ENCODE peak calls at places on chromosomes 12 and 14, in seven cellular contexts. One of them, this sample, is unnamed.

GRCh38 chr12:47823422-47824086 is 3.9 kb upstream of the HDAC7 start:
- DNase-seq in upper lobe of right lung: no peak
- DNase-seq in B cell: no peak
- DNase-seq in mucosa of descending colon: no peak
- DNase-seq in testis: no peak
- DNase-seq in fibroblast of pulmonary artery: peak; percentile 51
- DNase-seq in WTC11: no peak
- DNase-seq in this sample: no peak

GRCh38 chr12:109389146-109389545 is 41.4 kb downstream of the MYO1H start:
- DNase-seq in WTC11: no peak
- DNase-seq in fibroblast of pulmonary artery: no peak
- DNase-seq in mucosa of descending colon: no peak
- DNase-seq in B cell: no peak
- DNase-seq in testis: peak; percentile 78
- DNase-seq in upper lobe of right lung: no peak
- DNase-seq in this sample: no peak

GRCh38 chr14:71166434-71166833 is 259.2 kb downstream of the PCNX1 start:
- DNase-seq in testis: peak; percentile 72
- DNase-seq in mucosa of descending colon: no peak
- DNase-seq in fibroblast of pulmonary artery: peak; percentile 93
- DNase-seq in B cell: no peak
- DNase-seq in WTC11: peak; percentile 39
- DNase-seq in upper lobe of right lung: no peak
- DNase-seq in this sample: no peak

GRCh38 chr14:68404652-68405183 is 388.1 kb downstream of the ZFP36L1 start:
- DNase-seq in B cell: no peak
- DNase-seq in WTC11: no peak
- DNase-seq in mucosa of descending colon: no peak
- DNase-seq in fibroblast of pulmonary artery: no peak
- DNase-seq in upper lobe of right lung: no peak
- DNase-seq in testis: no peak
- DNase-seq in this sample: no peak

GRCh38 chr14:79415726-79416125 is 795.6 kb downstream of the DIO2 start:
- DNase-seq in B cell: no peak
- DNase-seq in mucosa of descending colon: no peak
- DNase-seq in WTC11: no peak
- DNase-seq in upper lobe of right lung: no peak
- DNase-seq in testis: no peak
- DNase-seq in fibroblast of pulmonary artery: no peak
- DNase-seq in this sample: no peak

GRCh38 chr12:28998662-28999120 is 150.4 kb upstream of the FAR2 start:
- DNase-seq in upper lobe of right lung: no peak
- DNase-seq in mucosa of descending colon: no peak
- DNase-seq in WTC11: no peak
- DNase-seq in B cell: no peak
- DNase-seq in fibroblast of pulmonary artery: peak; percentile 61
- DNase-seq in testis: peak; percentile 27
- DNase-seq in this sample: no peak

GRCh38 chr12:46253544-46254162 is 15.2 kb downstream of the SLC38A1 start:
- DNase-seq in mucosa of descending colon: no peak
- DNase-seq in testis: no peak
- DNase-seq in WTC11: no peak
- DNase-seq in upper lobe of right lung: no peak
- DNase-seq in B cell: no peak
- DNase-seq in fibroblast of pulmonary artery: no peak
- DNase-seq in this sample: no peak

GRCh38 chr12:34210183-34210582 is 187.9 kb downstream of the ALG10 start:
- DNase-seq in testis: no peak
- DNase-seq in mucosa of descending colon: no peak
- DNase-seq in B cell: no peak
- DNase-seq in upper lobe of right lung: no peak
- DNase-seq in WTC11: no peak
- DNase-seq in fibroblast of pulmonary artery: no peak
- DNase-seq in this sample: no peak

GRCh38 chr14:101118746-101119610 is 215.5 kb upstream of the RTL1 start:
- DNase-seq in WTC11: no peak
- DNase-seq in testis: peak; percentile 32
- DNase-seq in upper lobe of right lung: peak; percentile 62
- DNase-seq in fibroblast of pulmonary artery: no peak
- DNase-seq in B cell: no peak
- DNase-seq in mucosa of descending colon: no peak
- DNase-seq in this sample: no peak

GRCh38 chr12:20549115-20549719 is 145.9 kb upstream of the SLCO1C1 start:
- DNase-seq in testis: peak; percentile 20
- DNase-seq in fibroblast of pulmonary artery: peak; percentile 74
- DNase-seq in upper lobe of right lung: no peak
- DNase-seq in WTC11: peak; percentile 33
- DNase-seq in mucosa of descending colon: no peak
- DNase-seq in B cell: no peak
- DNase-seq in this sample: no peak

GRCh38 chr14:31263485-31264133 is 56.0 kb upstream of the HECTD1 start:
- DNase-seq in fibroblast of pulmonary artery: peak; percentile 99
- DNase-seq in mucosa of descending colon: no peak
- DNase-seq in B cell: no peak
- DNase-seq in testis: peak; percentile 46
- DNase-seq in WTC11: no peak
- DNase-seq in upper lobe of right lung: no peak
- DNase-seq in this sample: no peak

GRCh38 chr12:93599192-93599591 is 26.7 kb downstream of the SOCS2 start:
- DNase-seq in upper lobe of right lung: no peak
- DNase-seq in mucosa of descending colon: no peak
- DNase-seq in testis: no peak
- DNase-seq in B cell: no peak
- DNase-seq in fibroblast of pulmonary artery: no peak
- DNase-seq in WTC11: no peak
- DNase-seq in this sample: no peak

GRCh38 chr12:98418357-98419075 is 96.9 kb upstream of the TMPO start:
- DNase-seq in fibroblast of pulmonary artery: peak; percentile 96
- DNase-seq in testis: peak; percentile 89
- DNase-seq in WTC11: peak; percentile 55
- DNase-seq in mucosa of descending colon: peak; percentile 89
- DNase-seq in B cell: no peak
- DNase-seq in upper lobe of right lung: peak; percentile 94
- DNase-seq in this sample: no peak

GRCh38 chr12:103924761-103925641 is 5.2 kb upstream of the HSP90B1 start:
- DNase-seq in testis: no peak
- DNase-seq in WTC11: no peak
- DNase-seq in mucosa of descending colon: no peak
- DNase-seq in B cell: no peak
- DNase-seq in fibroblast of pulmonary artery: peak; percentile 82
- DNase-seq in upper lobe of right lung: no peak
- DNase-seq in this sample: no peak

GRCh38 chr12:109736552-109737108 is 23.0 kb downstream of the FAM222A start:
- DNase-seq in B cell: no peak
- DNase-seq in WTC11: peak; percentile 87
- DNase-seq in fibroblast of pulmonary artery: peak; percentile 70
- DNase-seq in mucosa of descending colon: peak; percentile 41
- DNase-seq in testis: no peak
- DNase-seq in upper lobe of right lung: peak; percentile 65
- DNase-seq in this sample: peak; percentile 15

GRCh38 chr12:130973906-130974305 is 20.2 kb downstream of the ADGRD1 start:
- DNase-seq in B cell: no peak
- DNase-seq in fibroblast of pulmonary artery: no peak
- DNase-seq in testis: no peak
- DNase-seq in upper lobe of right lung: peak; percentile 35
- DNase-seq in mucosa of descending colon: no peak
- DNase-seq in WTC11: no peak
- DNase-seq in this sample: no peak

GRCh38 chr12:16610006-16610520 is 4.1 kb upstream of the LMO3 start:
- DNase-seq in mucosa of descending colon: no peak
- DNase-seq in testis: no peak
- DNase-seq in B cell: no peak
- DNase-seq in WTC11: no peak
- DNase-seq in fibroblast of pulmonary artery: no peak
- DNase-seq in upper lobe of right lung: no peak
- DNase-seq in this sample: no peak

GRCh38 chr12:90152897-90153624 is 444.4 kb upstream of the ATP2B1 start:
- DNase-seq in testis: no peak
- DNase-seq in upper lobe of right lung: no peak
- DNase-seq in fibroblast of pulmonary artery: no peak
- DNase-seq in B cell: no peak
- DNase-seq in mucosa of descending colon: no peak
- DNase-seq in WTC11: peak; percentile 15
- DNase-seq in this sample: no peak

GRCh38 chr12:103642240-103642864 is 55.3 kb downstream of the STAB2 start:
- DNase-seq in upper lobe of right lung: no peak
- DNase-seq in testis: no peak
- DNase-seq in B cell: no peak
- DNase-seq in mucosa of descending colon: no peak
- DNase-seq in WTC11: no peak
- DNase-seq in fibroblast of pulmonary artery: no peak
- DNase-seq in this sample: no peak

GRCh38 chr12:102964872-102965271 is 7.4 kb downstream of the ASCL1 start:
- DNase-seq in WTC11: peak; percentile 70
- DNase-seq in fibroblast of pulmonary artery: no peak
- DNase-seq in upper lobe of right lung: no peak
- DNase-seq in testis: peak; percentile 60
- DNase-seq in B cell: no peak
- DNase-seq in mucosa of descending colon: peak; percentile 75
- DNase-seq in this sample: no peak

GRCh38 chr12:49946086-49946485 is 4.5 kb upstream of the AQP2 start:
- DNase-seq in testis: no peak
- DNase-seq in fibroblast of pulmonary artery: no peak
- DNase-seq in WTC11: no peak
- DNase-seq in mucosa of descending colon: peak; percentile 66
- DNase-seq in upper lobe of right lung: peak; percentile 60
- DNase-seq in B cell: no peak
- DNase-seq in this sample: no peak

GRCh38 chr14:24270537-24271133 is 762 bp downstream of the RABGGTA start:
- DNase-seq in fibroblast of pulmonary artery: no peak
- DNase-seq in upper lobe of right lung: no peak
- DNase-seq in mucosa of descending colon: no peak
- DNase-seq in WTC11: no peak
- DNase-seq in B cell: no peak
- DNase-seq in testis: no peak
- DNase-seq in this sample: no peak

GRCh38 chr12:57239587-57240068 is 10.1 kb downstream of the SHMT2 start:
- DNase-seq in fibroblast of pulmonary artery: no peak
- DNase-seq in upper lobe of right lung: no peak
- DNase-seq in mucosa of descending colon: no peak
- DNase-seq in testis: no peak
- DNase-seq in WTC11: no peak
- DNase-seq in B cell: no peak
- DNase-seq in this sample: no peak

DNA sequence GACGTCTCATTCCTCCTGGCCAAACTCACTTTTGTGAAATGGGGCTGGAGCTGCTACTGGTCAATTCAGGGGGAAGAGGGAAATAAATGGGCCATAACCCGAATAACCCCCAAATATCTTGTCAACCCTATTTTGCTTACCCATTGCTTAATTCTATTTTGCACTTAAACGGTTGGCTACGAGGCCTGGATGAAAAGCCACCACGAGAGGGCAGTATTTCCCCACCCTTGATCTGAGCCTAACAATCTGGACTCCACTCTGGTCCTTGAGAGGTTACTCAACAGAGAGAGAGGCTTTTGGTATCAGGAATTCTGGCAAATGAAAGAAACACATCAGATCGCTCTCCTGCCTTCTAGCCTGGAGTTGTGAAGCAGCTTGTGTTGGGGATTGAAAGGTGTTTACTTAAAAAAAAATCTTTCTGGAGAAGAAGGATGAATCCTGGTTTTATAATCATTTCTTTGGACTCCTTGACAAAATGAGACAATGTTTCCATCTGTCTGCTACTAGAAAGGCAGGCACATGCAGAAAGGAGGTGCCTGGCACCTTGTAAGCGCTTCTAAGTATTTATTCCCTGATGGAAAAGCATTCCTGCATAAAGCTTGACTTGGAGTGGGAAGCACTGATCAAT is 22.4 kb upstream of the FBXO21 start:
- DNase-seq in upper lobe of right lung: peak; percentile 69
- DNase-seq in testis: peak; percentile 91
- DNase-seq in B cell: peak; percentile 71
- DNase-seq in mucosa of descending colon: peak; percentile 50
- DNase-seq in fibroblast of pulmonary artery: peak; percentile 86
- DNase-seq in WTC11: peak; percentile 80
- DNase-seq in this sample: peak; percentile 26
- TF ChIP-seq CTCF in upper lobe of right lung: peak; percentile 93
- TF ChIP-seq CTCF in testis: peak; percentile 78
- TF ChIP-seq CTCF in B cell: peak; percentile 88
- TF ChIP-seq CTCF in mucosa of descending colon: peak; percentile 80
- TF ChIP-seq CTCF in fibroblast of pulmonary artery: peak; percentile 96
- TF ChIP-seq CTCF in WTC11: peak; percentile 70
- TF ChIP-seq CTCF in this sample: peak; percentile 87

GRCh38 chr14:94681300-94682060 is 69.3 kb downstream of the SERPINA3 start:
- DNase-seq in fibroblast of pulmonary artery: peak; percentile 73
- DNase-seq in WTC11: peak; percentile 44
- DNase-seq in B cell: no peak
- DNase-seq in mucosa of descending colon: no peak
- DNase-seq in testis: peak; percentile 77
- DNase-seq in upper lobe of right lung: peak; percentile 56
- DNase-seq in this sample: no peak
- TF ChIP-seq CTCF in fibroblast of pulmonary artery: peak; percentile 92
- TF ChIP-seq CTCF in WTC11: no peak
- TF ChIP-seq CTCF in B cell: no peak
- TF ChIP-seq CTCF in mucosa of descending colon: no peak
- TF ChIP-seq CTCF in testis: peak; percentile 35
- TF ChIP-seq CTCF in upper lobe of right lung: peak; percentile 27
- TF ChIP-seq CTCF in this sample: no peak

GRCh38 chr12:69779928-69780327 is 41.3 kb downstream of the RAB3IP start:
- DNase-seq in fibroblast of pulmonary artery: peak; percentile 69
- DNase-seq in WTC11: peak; percentile 82
- DNase-seq in mucosa of descending colon: no peak
- DNase-seq in testis: peak; percentile 22
- DNase-seq in B cell: no peak
- DNase-seq in upper lobe of right lung: no peak
- DNase-seq in this sample: no peak
- TF ChIP-seq CTCF in fibroblast of pulmonary artery: peak; percentile 82
- TF ChIP-seq CTCF in WTC11: peak; percentile 58
- TF ChIP-seq CTCF in mucosa of descending colon: no peak
- TF ChIP-seq CTCF in testis: no peak
- TF ChIP-seq CTCF in B cell: no peak
- TF ChIP-seq CTCF in upper lobe of right lung: peak; percentile 17
- TF ChIP-seq CTCF in this sample: no peak

DNA sequence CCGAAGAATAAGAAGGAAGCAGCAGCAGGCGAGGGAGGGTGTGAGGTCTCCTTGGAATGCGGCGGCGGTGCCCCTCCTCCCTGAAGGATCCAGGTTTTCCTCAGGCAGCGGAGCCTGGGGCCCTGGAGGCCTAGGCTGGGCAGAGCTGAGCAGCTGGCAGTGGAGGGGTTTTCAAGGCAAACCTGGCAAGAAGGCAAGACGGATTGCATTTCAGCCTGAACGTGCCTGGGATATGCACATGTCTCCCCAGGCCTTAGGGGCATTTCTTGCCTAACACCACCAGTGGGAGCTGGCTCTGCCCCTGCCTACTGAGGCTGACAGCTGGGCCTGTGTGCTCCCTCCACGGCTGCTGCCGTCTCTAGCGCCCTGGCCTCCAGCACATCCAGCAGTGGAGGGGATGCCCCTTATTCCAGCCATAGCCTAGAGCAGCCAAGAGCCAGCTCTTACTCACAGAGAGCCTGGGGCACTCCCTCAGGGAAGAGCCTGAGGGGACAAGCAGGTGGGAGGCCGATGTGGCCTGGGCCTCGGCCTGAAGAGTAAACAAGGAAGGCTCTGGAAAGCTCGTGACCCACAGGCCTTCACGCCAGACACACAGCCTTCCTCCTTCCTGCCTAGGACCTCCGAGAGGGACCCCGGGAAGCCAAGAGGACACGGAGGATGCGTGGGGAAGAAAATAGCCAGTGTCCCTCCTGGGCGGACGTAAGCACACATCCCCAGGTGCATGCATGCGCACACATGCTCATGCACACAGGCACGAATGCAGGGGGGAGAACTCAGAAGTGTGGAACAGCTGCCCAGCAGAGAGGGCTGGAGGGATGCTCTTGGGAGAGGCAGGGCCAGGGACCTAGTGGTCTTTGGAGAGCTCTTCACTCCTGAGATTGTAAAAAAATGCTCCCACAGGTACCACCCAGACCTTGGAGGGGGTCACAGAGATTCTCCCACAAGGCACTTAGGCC is 23.0 kb upstream of the EIF2B2 start:
- DNase-seq in upper lobe of right lung: no peak
- DNase-seq in B cell: no peak
- DNase-seq in mucosa of descending colon: no peak
- DNase-seq in fibroblast of pulmonary artery: peak; percentile 52
- DNase-seq in WTC11: peak; percentile 54
- DNase-seq in testis: no peak
- DNase-seq in this sample: no peak
- TF ChIP-seq CTCF in upper lobe of right lung: no peak
- TF ChIP-seq CTCF in B cell: no peak
- TF ChIP-seq CTCF in mucosa of descending colon: no peak
- TF ChIP-seq CTCF in fibroblast of pulmonary artery: peak; percentile 2
- TF ChIP-seq CTCF in WTC11: no peak
- TF ChIP-seq CTCF in testis: no peak
- TF ChIP-seq CTCF in this sample: no peak

This sample was measured in natural killer cell.